ENCODE peak calls at places on chromosome 4, in four cellular contexts. M is cardiac fibroblast; C is GM13976; D is activated CD8-positive, alpha-beta T cell treated with anti-CD3 and anti-CD28 coated beads for 36 hours. L is an unnamed sample.

GRCh38 chr4:152278172-152278504 is 257.8 kb downstream of the FBXW7 start:
- DNase-seq in M (no peak), C (no peak), D (no peak), L (no peak)

GRCh38 chr4:127606823-127607222 is 25.9 kb upstream of the INTU start:
- DNase-seq in M (peak; percentile 3), C (no peak), D (no peak), L (no peak)

GRCh38 chr4:52160859-52161258 is 109.8 kb downstream of the SPATA18 start:
- DNase-seq in M (no peak), C (no peak), D (no peak), L (no peak)

GRCh38 chr4:26060286-26060685 is 146.3 kb downstream of the SMIM20 start:
- DNase-seq in M (peak; percentile 68), C (no peak), D (no peak), L (no peak)

GRCh38 chr4:78058591-78059523 is 1.7 kb downstream of the FRAS1 start:
- DNase-seq in M (peak; percentile 22), C (peak; percentile 39), D (peak; percentile 17), L (peak; percentile 14)

GRCh38 chr4:2291705-2292651 is 30.1 kb upstream of the MXD4 start:
- DNase-seq in M (no peak), C (no peak), D (no peak), L (no peak)

GRCh38 chr4:158208931-158209640 is 1.2 kb upstream of the TMEM144 start:
- DNase-seq in M (no peak), C (peak; percentile 33), D (no peak), L (no peak)

GRCh38 chr4:156201050-156201449 is 247.4 kb upstream of the CTSO start:
- DNase-seq in M (no peak), C (peak; percentile 63), D (no peak), L (peak; percentile 62)

GRCh38 chr4:33961751-33962150 is 2282.6 kb downstream of the ARAP2 start:
- DNase-seq in M (peak; percentile 3), C (no peak), D (no peak), L (no peak)

GRCh38 chr4:38605794-38606586 is 58.0 kb upstream of the KLF3 start:
- DNase-seq in M (no peak), C (no peak), D (no peak), L (no peak)

GRCh38 chr4:118772149-118773081 is 63.5 kb downstream of the SEC24D start:
- DNase-seq in M (peak; percentile 72), C (peak; percentile 33), D (no peak), L (peak; percentile 3)

GRCh38 chr4:105622269-105622668 is 69.8 kb downstream of the ARHGEF38 start:
- DNase-seq in M (peak; percentile 3), C (no peak), D (no peak), L (no peak)

GRCh38 chr4:151315212-151315886 is 10.1 kb downstream of the SH3D19 start:
- DNase-seq in M (peak; percentile 24), C (no peak), D (no peak), L (no peak)

GRCh38 chr4:152992027-152992426 is 55.9 kb downstream of the FHDC1 start:
- DNase-seq in M (no peak), C (no peak), D (no peak), L (no peak)

GRCh38 chr4:92387459-92388069 is 83.8 kb downstream of the GRID2 start:
- DNase-seq in M (peak; percentile 66), C (peak; percentile 8), D (no peak), L (no peak)

GRCh38 chr4:88522702-88523324 is 763 bp downstream of the PYURF start:
- DNase-seq in M (peak; percentile 43), C (peak; percentile 39), D (peak; percentile 68), L (no peak)

GRCh38 chr4:78829296-78829695 is 53.1 kb downstream of the BMP2K start:
- DNase-seq in M (peak; percentile 45), C (no peak), D (no peak), L (no peak)

GRCh38 chr4:126775485-126776106 is 857.2 kb upstream of the INTU start:
- DNase-seq in M (no peak), C (no peak), D (no peak), L (no peak)

GRCh38 chr4:182837831-182838230 is 79.4 kb downstream of the DCTD start:
- DNase-seq in M (no peak), C (no peak), D (no peak), L (no peak)

GRCh38 chr4:38562751-38563198 is 101.2 kb upstream of the KLF3 start:
- DNase-seq in M (peak; percentile 74), C (peak; percentile 30), D (no peak), L (no peak)

GRCh38 chr4:60313616-60314015 is 886.5 kb upstream of the ADGRL3 start:
- DNase-seq in M (peak; percentile 71), C (no peak), D (no peak), L (no peak)

GRCh38 chr4:123127218-123127617 is 204.8 kb upstream of the NUDT6 start:
- DNase-seq in M (peak; percentile 70), C (no peak), D (no peak), L (no peak)
- TF ChIP-seq CTCF in M (peak; percentile 11), C (no peak), D (no peak), L (no peak)

GRCh38 chr4:3845094-3845743 is 79.0 kb downstream of the ADRA2C start:
- DNase-seq in M (no peak), C (no peak), D (no peak), L (no peak)
- TF ChIP-seq CTCF in M (no peak), C (no peak), D (no peak), L (no peak)

GRCh38 chr4:72909461-72909860 is 160.1 kb downstream of the COX18 start:
- DNase-seq in M (no peak), C (no peak), D (no peak), L (no peak)
- TF ChIP-seq CTCF in M (peak; percentile 27), C (no peak), D (no peak), L (peak; percentile 26)

GRCh38 chr4:186032259-186032658 is 36.7 kb upstream of the TLR3 start:
- DNase-seq in M (no peak), C (no peak), D (no peak), L (no peak)
- TF ChIP-seq CTCF in M (peak; percentile 23), C (no peak), D (no peak), L (peak; percentile 23)

GRCh38 chr4:176641237-176641636 is 151.5 kb downstream of the VEGFC start:
- DNase-seq in M (peak; percentile 74), C (no peak), D (no peak), L (no peak)

GRCh38 chr4:176635372-176636261 is 157.1 kb downstream of the VEGFC start:
- DNase-seq in M (peak; percentile 99), C (no peak), D (no peak), L (no peak)

GRCh38 chr4:176642472-176642871 is 150.2 kb downstream of the VEGFC start:
- DNase-seq in M (no peak), C (peak; percentile 20), D (no peak), L (peak; percentile 5)

DNA sequence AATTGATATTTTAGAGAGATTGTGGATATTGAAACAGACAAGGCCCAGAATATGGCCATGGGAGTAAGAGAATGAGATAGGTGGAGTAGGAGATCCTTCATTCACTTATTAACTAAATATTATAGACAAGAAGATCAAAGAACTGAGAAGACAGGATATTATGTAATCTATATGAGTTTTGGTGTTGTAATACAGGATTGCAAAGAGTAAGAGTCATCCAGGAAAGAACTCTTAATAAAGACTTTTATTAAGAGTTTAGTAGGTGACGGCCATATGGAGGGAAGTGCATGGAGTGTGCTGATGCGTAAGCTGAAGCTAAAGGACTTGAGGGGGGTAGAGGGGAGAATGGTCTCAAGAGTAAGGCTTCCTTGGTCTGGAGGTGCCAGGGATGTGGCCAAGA is 153.7 kb downstream of the VEGFC start:
- DNase-seq in M (peak; percentile 82), C (no peak), D (no peak), L (no peak)
- TF ChIP-seq CTCF in M (no peak), C (no peak), D (no peak), L (no peak)